ENCODE peak calls at places on chromosomes 2 and 18, in eight cellular contexts. J is astrocyte of the cerebellum; I is RWPE1; S is AG04450; W is heart right ventricle; H is GM10248; V is CD4-positive, alpha-beta T cell; D is AG09319. Q is an unnamed sample.

GRCh38 chr2:121746071-121746578 is 9.3 kb upstream of the TSN start:
- DNase-seq in J (no peak), I (no peak), S (no peak), W (no peak), H (no peak), V (no peak), D (no peak), Q (peak)

GRCh38 chr2:108235577-108235976 is 4.2 kb upstream of the SULT1C3 start:
- DNase-seq in J (no peak), I (no peak), S (no peak), W (no peak), H (no peak), V (no peak), D (no peak), Q (no peak)

GRCh38 chr2:111133603-111134002 is 12.9 kb downstream of the BCL2L11 start:
- DNase-seq in J (no peak), I (no peak), S (no peak), W (no peak), H (no peak), V (no peak), D (no peak), Q (no peak)

GRCh38 chr2:219446101-219446504 is 11.5 kb downstream of the SPEG start:
- DNase-seq in J (no peak), I (no peak), S (no peak), W (no peak), H (no peak), V (no peak), D (no peak), Q (no peak)

GRCh38 chr2:38610851-38611801 is 8.4 kb upstream of the HNRNPLL start:
- DNase-seq in J (no peak), I (no peak), S (no peak), W (no peak), H (peak), V (no peak), D (no peak), Q (peak)

GRCh38 chr2:102753563-102754159 is 8.2 kb upstream of the TMEM182 start:
- DNase-seq in J (peak), I (peak), S (no peak), W (no peak), H (peak), V (no peak), D (no peak), Q (peak)

GRCh38 chr2:10831387-10831985 is 18.9 kb upstream of the PDIA6 start:
- DNase-seq in J (no peak), I (no peak), S (no peak), W (no peak), H (no peak), V (no peak), D (no peak), Q (no peak)

GRCh38 chr18:48833701-48834394 is 116.9 kb downstream of the SMAD7 start:
- DNase-seq in J (no peak), I (no peak), S (no peak), W (no peak), H (peak), V (peak), D (no peak), Q (peak)

GRCh38 chr18:3995476-3996102 is 459.5 kb downstream of the DLGAP1 start:
- DNase-seq in J (peak), I (peak), S (peak), W (no peak), H (peak), V (peak), D (peak), Q (peak)

GRCh38 chr2:68974251-68974650 is at the start of gene GKN1:
- DNase-seq in J (no peak), I (no peak), S (peak), W (no peak), H (no peak), V (no peak), D (no peak), Q (peak)

GRCh38 chr2:216546646-216547403 is 48.2 kb downstream of the RPL37A start:
- DNase-seq in J (no peak), I (peak), S (no peak), W (no peak), H (no peak), V (no peak), D (no peak), Q (peak)

GRCh38 chr2:187993516-187993915 is 298.2 kb upstream of the GULP1 start:
- DNase-seq in J (peak), I (no peak), S (no peak), W (no peak), H (no peak), V (no peak), D (no peak), Q (no peak)

GRCh38 chr18:31490838-31491237 is 7.1 kb upstream of the DSG2 start:
- DNase-seq in J (no peak), I (no peak), S (no peak), W (no peak), H (no peak), V (no peak), D (no peak), Q (no peak)

GRCh38 chr2:40279001-40279400 is 172.9 kb downstream of the SLC8A1 start:
- DNase-seq in J (no peak), I (no peak), S (no peak), W (no peak), H (no peak), V (no peak), D (no peak), Q (no peak)

GRCh38 chr2:108565778-108566375 is 31.6 kb downstream of the LIMS1 start:
- DNase-seq in J (no peak), I (no peak), S (no peak), W (no peak), H (no peak), V (no peak), D (no peak), Q (no peak)

GRCh38 chr2:20291106-20291564 is 59.5 kb downstream of the PUM2 start:
- DNase-seq in J (peak), I (peak), S (peak), W (no peak), H (peak), V (no peak), D (peak), Q (peak)

GRCh38 chr2:101120124-101120996 is 30.8 kb downstream of the TBC1D8 start:
- DNase-seq in J (no peak), I (peak), S (no peak), W (peak), H (no peak), V (no peak), D (no peak), Q (peak)

GRCh38 chr18:27778925-27779324 is 398.0 kb downstream of the CDH2 start:
- DNase-seq in J (no peak), I (no peak), S (no peak), W (no peak), H (no peak), V (no peak), D (no peak), Q (no peak)

GRCh38 chr2:55428258-55428657 is 8.6 kb upstream of the CCDC88A start:
- DNase-seq in J (no peak), I (no peak), S (no peak), W (no peak), H (no peak), V (no peak), D (no peak), Q (peak)
- TF ChIP-seq CTCF in J (no peak), I (no peak), S (no peak), W (no peak), H (no peak), V (no peak), D (no peak), Q (no peak)

GRCh38 chr2:227862741-227863588 is 8.5 kb upstream of the DAW1 start:
- DNase-seq in J (no peak), I (peak), S (peak), W (no peak), H (no peak), V (no peak), D (no peak), Q (peak)
- TF ChIP-seq CTCF in J (peak), I (no peak), S (no peak), W (no peak), H (no peak), V (no peak), D (peak), Q (peak)

GRCh38 chr18:45910405-45911023 is 56.6 kb downstream of the EPG5 start:
- DNase-seq in J (peak), I (peak), S (peak), W (peak), H (peak), V (peak), D (no peak), Q (peak)
- TF ChIP-seq CTCF in J (peak), I (peak), S (peak), W (peak), H (peak), V (peak), D (peak), Q (peak)

GRCh38 chr2:85525029-85525428 is 13.9 kb upstream of the MAT2A start:
- DNase-seq in J (no peak), I (no peak), S (no peak), W (no peak), H (no peak), V (no peak), D (no peak), Q (no peak)
- TF ChIP-seq CTCF in J (no peak), I (no peak), S (no peak), W (no peak), H (no peak), V (no peak), D (no peak), Q (no peak)

GRCh38 chr2:240966906-240967680 is 31.3 kb upstream of the SNED1 start:
- DNase-seq in J (no peak), I (no peak), S (no peak), W (no peak), H (no peak), V (no peak), D (no peak), Q (no peak)

GRCh38 chr2:240970104-240970503 is 28.3 kb upstream of the SNED1 start:
- DNase-seq in J (no peak), I (no peak), S (no peak), W (no peak), H (no peak), V (no peak), D (no peak), Q (no peak)

GRCh38 chr2:240970816-240971215 is 27.6 kb upstream of the SNED1 start:
- DNase-seq in J (no peak), I (no peak), S (no peak), W (peak), H (no peak), V (no peak), D (no peak), Q (no peak)

GRCh38 chr2:240967681-240968621 is 30.5 kb upstream of the SNED1 start:
- DNase-seq in J (no peak), I (no peak), S (no peak), W (no peak), H (no peak), V (no peak), D (no peak), Q (no peak)

GRCh38 chr2:240968731-240969624 is 29.4 kb upstream of the SNED1 start:
- DNase-seq in J (no peak), I (no peak), S (no peak), W (peak), H (no peak), V (no peak), D (no peak), Q (no peak)
- TF ChIP-seq CTCF in J (no peak), I (no peak), S (no peak), W (no peak), H (no peak), V (no peak), D (no peak), Q (no peak)

Q was measured in epithelial cell of esophagus.